ENCODE peak calls at places on chromosome 15, in four cellular contexts. A is transverse colon, Y is MCF 10A, K is PC-3. X is an unnamed sample.

GRCh38 chr15:63501256-63502089 is 2.9 kb upstream of the USP3 start:
- DNase-seq in K (peak), A (peak), Y (peak), X (peak)

GRCh38 chr15:51874751-51875644 is 45.5 kb downstream of the TMOD3 start:
- DNase-seq in A (peak), K (peak), Y (peak), X (peak)

GRCh38 chr15:68487087-68487843 is 55.3 kb upstream of the ITGA11 start:
- DNase-seq in K (no peak), Y (no peak), A (no peak), X (no peak)

GRCh38 chr15:68431792-68432401 is at the start of gene ITGA11:
- DNase-seq in A (peak), K (peak), Y (peak), X (no peak)

GRCh38 chr15:57694264-57694663 is 12.2 kb upstream of the POLR2M start:
- DNase-seq in A (no peak), K (no peak), Y (no peak), X (no peak)

GRCh38 chr15:68054658-68055223 is 626 bp downstream of the PIAS1 start:
- DNase-seq in A (peak), Y (peak), K (no peak), X (no peak)

GRCh38 chr15:85150130-85150480 is 168.4 kb downstream of the PDE8A start:
- DNase-seq in K (no peak), A (no peak), Y (no peak), X (no peak)

GRCh38 chr15:31489801-31490646 is 163.4 kb downstream of the KLF13 start:
- DNase-seq in Y (peak), K (peak), A (peak), X (no peak)

GRCh38 chr15:58669108-58669507 is 80.4 kb downstream of the ADAM10 start:
- DNase-seq in Y (no peak), K (no peak), A (no peak), X (no peak)

GRCh38 chr15:70077436-70077835 is 20.3 kb downstream of the TLE3 start:
- DNase-seq in K (no peak), A (no peak), Y (no peak), X (no peak)

GRCh38 chr15:25684521-25685215 is 178.5 kb downstream of the ATP10A start:
- DNase-seq in A (no peak), K (peak), Y (no peak), X (peak)

GRCh38 chr15:52782514-52782913 is 7.6 kb downstream of the ONECUT1 start:
- DNase-seq in K (no peak), Y (no peak), A (no peak), X (no peak)

GRCh38 chr15:80507638-80508316 is 103.6 kb downstream of the ARNT2 start:
- DNase-seq in Y (peak), A (no peak), K (no peak), X (peak)

DNA sequence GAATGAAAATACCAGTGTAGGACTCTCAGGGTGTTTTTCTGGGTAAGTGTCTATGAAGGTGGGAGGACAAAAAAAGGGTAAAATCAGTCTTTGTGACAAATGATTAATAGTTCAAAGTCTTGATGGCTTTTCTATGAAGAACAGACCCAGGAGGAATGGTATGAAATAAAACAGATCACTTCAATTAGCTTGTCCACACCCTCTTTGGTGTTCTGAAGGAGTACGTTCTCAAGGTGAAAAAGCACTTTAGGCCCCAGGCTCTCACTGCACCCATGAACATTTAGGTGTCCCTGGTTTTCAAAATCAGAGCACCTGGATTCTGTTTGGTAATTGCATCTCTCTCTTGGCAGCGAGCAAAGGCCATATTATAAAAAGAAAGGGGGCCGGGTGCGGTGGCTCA is 383.6 kb upstream of the NR2F2 start:
- DNase-seq in A (no peak), K (no peak), Y (no peak), X (no peak)
- TF ChIP-seq CTCF in A (no peak), K (no peak), Y (no peak), X (no peak)

GRCh38 chr15:78541744-78542034 is 1.4 kb downstream of the PSMA4 start:
- DNase-seq in A (no peak), Y (no peak), K (no peak), X (no peak)

GRCh38 chr15:78540955-78541743 is 905 bp downstream of the PSMA4 start:
- DNase-seq in A (no peak), Y (peak), K (peak), X (no peak)

GRCh38 chr15:78542647-78543046 is 2.4 kb downstream of the PSMA4 start:
- DNase-seq in Y (no peak), K (no peak), A (no peak), X (no peak)

GRCh38 chr15:78538358-78538757 is 1.9 kb upstream of the PSMA4 start:
- DNase-seq in Y (no peak), K (no peak), A (no peak), X (no peak)

DNA sequence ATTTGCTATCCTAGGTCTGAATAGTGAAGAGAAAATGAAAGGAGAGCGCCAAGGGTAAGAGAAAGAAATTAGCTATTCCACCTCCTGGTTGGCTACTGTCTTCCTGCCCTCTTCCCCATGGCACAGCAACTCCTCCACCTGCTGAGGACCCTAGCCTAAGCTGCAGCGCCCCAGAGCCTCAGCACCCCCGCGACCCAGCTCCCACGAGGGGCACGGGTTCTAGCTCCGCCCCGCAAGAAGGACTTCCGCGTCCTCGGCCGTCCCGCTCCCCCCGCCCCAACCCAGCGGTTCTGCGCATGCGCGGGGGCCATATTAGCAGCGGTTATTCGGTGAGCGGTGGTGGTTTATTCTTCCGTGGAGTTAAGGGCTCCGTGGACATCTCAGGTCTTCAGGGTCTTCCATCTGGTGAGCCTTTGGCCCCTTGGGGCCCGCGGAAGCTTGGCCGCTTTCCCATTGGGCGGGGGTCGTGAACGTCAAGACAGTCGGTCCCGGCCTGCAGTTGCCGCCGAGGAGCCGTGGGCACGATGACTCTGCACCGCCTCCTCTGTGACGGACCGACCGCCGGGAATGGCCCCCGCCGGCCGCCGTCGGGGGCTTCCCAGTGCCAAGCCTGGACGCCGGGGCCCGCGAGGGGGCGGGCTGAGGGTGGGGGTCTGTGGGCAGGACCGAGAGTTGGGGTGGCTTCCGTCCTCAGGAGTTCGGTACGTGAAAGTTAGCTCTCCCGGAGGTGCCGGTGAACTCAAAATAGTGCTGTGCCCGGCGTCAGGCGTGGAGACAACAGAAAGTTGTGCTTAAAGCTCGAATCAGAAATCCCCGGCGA is at the start of gene PSMA4:
- DNase-seq in A (peak), Y (peak), K (peak), X (peak)
- TF ChIP-seq CTCF in A (peak), Y (no peak), K (no peak), X (no peak)

GRCh38 chr15:38991126-38991525 is 426.5 kb upstream of the RASGRP1 start:
- DNase-seq in K (peak), Y (peak), A (no peak), X (peak)
- TF ChIP-seq CTCF in K (peak), Y (peak), A (peak), X (peak)

GRCh38 chr15:83913034-83913632 is 259.2 kb downstream of the ADAMTSL3 start:
- DNase-seq in Y (no peak), A (no peak), K (no peak), X (no peak)
- TF ChIP-seq CTCF in Y (no peak), A (no peak), K (no peak), X (no peak)

GRCh38 chr15:74406517-74406916 is 27.2 kb downstream of the SEMA7A start:
- DNase-seq in K (no peak), Y (no peak), A (no peak), X (no peak)
- TF ChIP-seq CTCF in K (no peak), Y (no peak), A (no peak), X (no peak)

GRCh38 chr15:41872166-41872747 is 21.6 kb downstream of the SPTBN5 start:
- DNase-seq in K (peak), A (no peak), Y (no peak), X (no peak)
- TF ChIP-seq CTCF in K (no peak), A (no peak), Y (no peak), X (no peak)

GRCh38 chr15:90895571-90896117 is 7.5 kb upstream of the MAN2A2 start:
- DNase-seq in K (no peak), A (no peak), Y (no peak), X (no peak)
- TF ChIP-seq CTCF in K (peak), A (no peak), Y (no peak), X (no peak)

DNA sequence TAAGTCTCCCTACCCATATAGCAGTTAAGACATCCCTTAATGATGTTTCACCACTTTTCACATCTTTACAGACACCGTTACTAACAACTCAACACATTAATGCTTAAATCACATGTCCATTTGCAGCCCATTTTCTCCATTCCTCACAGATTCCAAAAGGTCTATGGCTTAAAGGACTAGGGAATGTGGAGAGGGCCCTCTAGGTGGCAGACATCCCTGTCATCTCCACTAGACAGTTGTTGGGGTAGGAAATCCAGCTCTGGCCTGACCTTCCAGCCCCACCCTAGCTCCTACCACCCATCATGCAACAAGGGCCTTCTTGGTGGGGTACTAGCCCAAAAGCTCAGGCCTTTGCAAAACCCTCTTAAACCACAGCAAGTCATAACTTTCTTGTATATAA is 25.2 kb downstream of the CPEB1 start:
- DNase-seq in Y (peak), K (peak), A (no peak), X (no peak)
- TF ChIP-seq CTCF in Y (no peak), K (peak), A (no peak), X (no peak)

GRCh38 chr15:89034305-89034704 is 54.0 kb upstream of the ABHD2 start:
- DNase-seq in A (no peak), K (peak), Y (peak), X (no peak)
- TF ChIP-seq CTCF in A (no peak), K (peak), Y (no peak), X (peak)

DNA sequence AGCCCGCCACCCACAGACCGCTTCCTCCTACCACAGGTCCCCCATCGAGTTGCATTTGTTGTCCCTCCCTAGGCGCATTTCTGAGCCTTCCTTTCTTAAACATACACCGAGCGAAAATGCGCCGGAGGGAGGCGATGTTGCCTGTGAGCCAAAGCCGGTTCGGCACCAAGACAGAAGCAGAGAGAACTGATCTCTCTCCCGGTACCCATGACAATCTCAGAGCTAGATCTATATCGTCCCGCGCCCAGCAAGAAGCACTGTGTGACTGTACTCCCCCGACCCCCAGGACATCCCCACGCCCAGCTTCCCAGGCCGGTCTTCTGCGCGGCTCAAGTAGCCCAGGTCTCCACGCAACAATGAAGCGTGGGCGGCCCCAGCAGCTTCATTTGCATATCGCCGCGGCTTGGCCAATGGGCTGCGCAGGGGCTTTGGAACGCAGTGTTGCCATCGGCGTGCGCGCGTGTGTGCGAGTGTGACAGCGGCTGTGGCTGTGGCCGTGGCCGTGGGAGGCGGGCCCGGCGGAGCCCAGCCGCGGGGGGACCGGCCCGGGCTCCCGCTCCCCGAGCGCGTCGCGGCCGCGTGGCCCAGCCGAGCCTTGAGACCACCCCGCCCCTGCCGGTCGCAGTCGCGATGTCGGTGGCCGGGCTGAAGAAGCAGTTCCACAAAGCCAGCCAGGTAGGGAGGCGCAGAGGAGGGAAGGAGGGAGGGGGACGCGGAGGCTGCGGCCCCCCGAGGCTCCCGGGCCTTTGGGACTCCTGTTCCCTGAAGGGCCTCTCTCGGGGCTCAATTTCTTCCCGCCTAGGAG is at the start of gene SH3GL3:
- DNase-seq in A (peak), Y (peak), K (peak), X (no peak)
- TF ChIP-seq CTCF in A (peak), Y (peak), K (peak), X (peak)

X was measured in AG09319.